ENCODE peak calls at places on chromosomes 16 and 17, in seven cellular contexts. X is glutamatergic neuron; C is NCI-H1436 treated with DMSO at 0.1 percent for 48 hours; P is amygdala; I is activated CD4-positive, alpha-beta T cell treated with anti-CD3 and anti-CD28 coated beads for 4 hours; V is cardiac muscle cell; O is EL. Y is an unnamed sample.

GRCh38 chr17:17739388-17740066 is 58.3 kb downstream of the RAI1 start:
- DNase-seq in O (peak; percentile 75), P (no peak), V (no peak), I (no peak), C (no peak), X (peak; percentile 53), Y (peak; percentile 47)

GRCh38 chr16:1159973-1160772 is 7.3 kb downstream of the CACNA1H start:
- DNase-seq in I (no peak), C (no peak), X (peak; percentile 63), V (peak; percentile 87), P (no peak), O (no peak), Y (peak; percentile 74)

GRCh38 chr16:55437627-55438026 is 41.4 kb upstream of the MMP2 start:
- DNase-seq in I (no peak), C (no peak), P (no peak), O (peak; percentile 4), X (no peak), V (no peak), Y (no peak)

GRCh38 chr16:85029413-85029794 is 1.8 kb downstream of the KIAA0513 start:
- DNase-seq in P (no peak), C (no peak), I (peak; percentile 73), O (peak; percentile 78), V (no peak), X (no peak), Y (no peak)

GRCh38 chr16:14284930-14285541 is 213.9 kb downstream of the MRTFB start:
- DNase-seq in P (no peak), C (no peak), I (no peak), O (no peak), V (peak; percentile 71), X (peak; percentile 64), Y (peak; percentile 54)

GRCh38 chr17:48704521-48704920 is 17.8 kb downstream of the PRAC1 start:
- DNase-seq in P (no peak), I (no peak), O (no peak), V (no peak), X (no peak), C (no peak), Y (no peak)

GRCh38 chr17:34171245-34171818 is 83.8 kb upstream of the CCL2 start:
- DNase-seq in V (peak; percentile 66), P (no peak), O (peak; percentile 68), I (peak; percentile 16), C (no peak), X (peak; percentile 74), Y (peak; percentile 85)

GRCh38 chr17:560379-560935 is 154.2 kb downstream of the VPS53 start:
- DNase-seq in O (peak; percentile 59), C (no peak), I (no peak), V (no peak), X (no peak), P (no peak), Y (no peak)

GRCh38 chr16:1871974-1872635 is at the start of gene MEIOB:
- DNase-seq in O (peak; percentile 10), P (no peak), X (peak; percentile 72), C (no peak), I (peak; percentile 14), V (peak; percentile 59), Y (peak; percentile 83)

GRCh38 chr16:2854700-2855309 is 3.2 kb downstream of the PRSS22 start:
- DNase-seq in V (no peak), O (no peak), X (no peak), I (no peak), C (no peak), P (no peak), Y (peak; percentile 35)

GRCh38 chr17:75619506-75620431 is 13.5 kb upstream of the SMIM5 start:
- DNase-seq in P (no peak), V (peak; percentile 47), X (peak; percentile 86), I (no peak), C (no peak), O (peak; percentile 53), Y (peak; percentile 90)

GRCh38 chr17:41932821-41933389 is 2.5 kb downstream of the ODAD4 start:
- DNase-seq in X (no peak), O (no peak), I (no peak), C (no peak), P (no peak), V (no peak), Y (no peak)

GRCh38 chr17:33163827-33164555 is 129.1 kb downstream of the ASIC2 start:
- DNase-seq in C (no peak), P (no peak), I (no peak), X (no peak), O (no peak), V (no peak), Y (no peak)

GRCh38 chr16:3637371-3637923 is 17.0 kb upstream of the DNASE1 start:
- DNase-seq in X (no peak), O (peak; percentile 19), P (no peak), V (peak; percentile 55), C (no peak), I (peak; percentile 19), Y (no peak)

GRCh38 chr16:30948956-30949654 is at the start of gene ORAI3:
- DNase-seq in V (peak; percentile 84), P (no peak), C (no peak), X (peak; percentile 68), O (peak; percentile 73), I (no peak), Y (no peak)

GRCh38 chr17:44004761-44005526 is 522 bp downstream of the NAGS start:
- DNase-seq in C (no peak), V (peak; percentile 34), I (peak; percentile 20), O (no peak), X (peak; percentile 39), P (no peak), Y (no peak)

GRCh38 chr17:28645576-28645939 is 600 bp upstream of the BLTP2 start:
- DNase-seq in P (no peak), V (no peak), X (no peak), O (no peak), C (no peak), I (peak; percentile 8), Y (no peak)

GRCh38 chr16:70804153-70804728 is 3.3 kb upstream of the VAC14 start:
- DNase-seq in I (no peak), O (peak; percentile 88), P (no peak), X (no peak), V (no peak), C (no peak), Y (no peak)

GRCh38 chr17:77571562-77571981 is 386.9 kb upstream of the TNRC6C start:
- DNase-seq in P (no peak), O (no peak), V (peak; percentile 7), X (no peak), C (no peak), I (no peak), Y (no peak)

GRCh38 chr17:32769846-32770245 is 107.1 kb downstream of the MYO1D start:
- DNase-seq in P (no peak), I (no peak), X (no peak), C (no peak), O (no peak), V (peak; percentile 11), Y (no peak)